ENCODE peak calls at places on chromosome 22, in seven cellular contexts. J is cardiac muscle cell; L is KBM-7; T is GDM1; H is EH; Y is GM12865; G is activated CD4-positive, CD25-positive, alpha-beta regulatory T cell. C is an unnamed sample.

GRCh38 chr22:33875316-33875715 is 45.0 kb downstream of the LARGE1 start:
- DNase-seq in H (no peak), G (no peak), T (no peak), Y (no peak), L (no peak), J (no peak), C (no peak)

GRCh38 chr22:40121463-40121862 is 56.3 kb upstream of the TNRC6B start:
- DNase-seq in T (no peak), G (no peak), H (no peak), Y (no peak), J (no peak), L (no peak), C (no peak)

GRCh38 chr22:16781764-16782329 is 43.4 kb downstream of the XKR3 start:
- DNase-seq in T (no peak), L (no peak), Y (no peak), G (no peak), J (no peak), H (no peak), C (no peak)

GRCh38 chr22:40289991-40290459 is 56.3 kb upstream of the ADSL start:
- DNase-seq in L (no peak), H (no peak), G (peak), J (no peak), T (no peak), Y (peak), C (no peak)

GRCh38 chr22:36587289-36588154 is 58.6 kb upstream of the EIF3D start:
- DNase-seq in Y (no peak), G (no peak), T (no peak), H (peak), J (peak), L (no peak), C (no peak)

GRCh38 chr22:31488988-31489617 is 539 bp downstream of the EIF4ENIF1 start:
- DNase-seq in H (peak), Y (peak), T (peak), J (peak), L (peak), G (peak), C (peak)

GRCh38 chr22:45577746-45578523 is 75.3 kb downstream of the FBLN1 start:
- DNase-seq in H (peak), Y (peak), T (peak), G (peak), L (peak), J (peak), C (peak)

GRCh38 chr22:35739642-35740041 is 22.0 kb downstream of the APOL5 start:
- DNase-seq in Y (peak), T (no peak), G (no peak), H (peak), L (no peak), J (no peak), C (no peak)

GRCh38 chr22:36331306-36331911 is 56.4 kb downstream of the MYH9 start:
- DNase-seq in L (peak), G (peak), H (peak), Y (peak), T (peak), J (peak), C (peak)

GRCh38 chr22:41782316-41782715 is 18.2 kb upstream of the CCDC134 start:
- DNase-seq in G (no peak), H (no peak), Y (no peak), T (no peak), J (no peak), L (no peak), C (no peak)

GRCh38 chr22:44931077-44931540 is 78.7 kb downstream of the PHF21B start:
- DNase-seq in J (peak), L (no peak), T (no peak), Y (no peak), H (peak), G (no peak), C (peak)

GRCh38 chr22:33598821-33599220 is 321.5 kb downstream of the LARGE1 start:
- DNase-seq in G (no peak), H (no peak), Y (no peak), T (no peak), L (no peak), J (no peak), C (no peak)

GRCh38 chr22:36753120-36753802 is 22.7 kb downstream of the IFT27 start:
- DNase-seq in Y (no peak), T (no peak), J (no peak), H (peak), G (no peak), L (no peak), C (no peak)

GRCh38 chr22:22940961-22941605 is 53.5 kb downstream of the IGLL5 start:
- DNase-seq in G (no peak), J (no peak), L (no peak), H (no peak), T (no peak), Y (no peak), C (no peak)

GRCh38 chr22:19291218-19291579 is 320 bp downstream of the CLTCL1 start:
- DNase-seq in H (peak), L (no peak), Y (peak), T (no peak), G (no peak), J (peak), C (peak)

GRCh38 chr22:48581821-48582469 is 1245.7 kb downstream of the BRD1 start:
- DNase-seq in H (no peak), T (no peak), J (no peak), L (peak), G (no peak), Y (peak), C (no peak)

GRCh38 chr22:45499746-45500145 is 2.9 kb upstream of the FBLN1 start:
- DNase-seq in G (no peak), J (no peak), Y (no peak), T (no peak), H (peak), L (no peak), C (no peak)

GRCh38 chr22:21710156-21710555 is 25.4 kb downstream of the YPEL1 start:
- DNase-seq in Y (no peak), L (no peak), T (no peak), G (no peak), H (no peak), J (no peak), C (no peak)

GRCh38 chr22:24376002-24376401 is 51.4 kb upstream of the ADORA2A start:
- DNase-seq in J (no peak), Y (no peak), T (no peak), H (no peak), G (no peak), L (no peak), C (no peak)

GRCh38 chr22:45105281-45105700 is 58.4 kb upstream of the NUP50 start:
- DNase-seq in G (no peak), Y (no peak), L (no peak), H (peak), J (peak), T (no peak), C (no peak)

GRCh38 chr22:17370036-17370765 is 941 bp downstream of the CECR2 start:
- DNase-seq in J (peak), G (no peak), H (no peak), T (no peak), L (no peak), Y (no peak), C (peak)

GRCh38 chr22:35530700-35531099 is 9.9 kb upstream of the RASD2 start:
- DNase-seq in L (no peak), H (no peak), T (no peak), J (no peak), G (no peak), Y (no peak), C (no peak)

GRCh38 chr22:23509571-23510302 is 70.4 kb downstream of the IGLL1 start:
- DNase-seq in H (peak), L (no peak), T (no peak), G (no peak), J (peak), Y (no peak), C (no peak)

GRCh38 chr22:32020117-32020516 is 22.9 kb upstream of the SLC5A1 start:
- DNase-seq in L (no peak), Y (no peak), H (peak), T (no peak), J (peak), G (no peak), C (no peak)

GRCh38 chr22:48855593-48856307 is 971.9 kb downstream of the BRD1 start:
- DNase-seq in T (no peak), G (no peak), H (no peak), J (no peak), Y (no peak), L (no peak), C (no peak)

GRCh38 chr22:46906326-46907045 is 144.0 kb downstream of the TBC1D22A start:
- DNase-seq in T (no peak), L (no peak), G (no peak), Y (no peak), J (no peak), H (no peak), C (no peak)

GRCh38 chr22:36358533-36359171 is 29.1 kb downstream of the MYH9 start:
- DNase-seq in L (no peak), J (no peak), Y (no peak), G (no peak), H (peak), T (no peak), C (no peak)

GRCh38 chr22:50497093-50497492 is 10.4 kb downstream of the LMF2 start:
- DNase-seq in Y (no peak), J (no peak), H (no peak), L (no peak), T (no peak), G (no peak), C (no peak)